ENCODE peak calls at places on chromosome 1, in six cellular contexts. R is brain microvascular endothelial cell, X is astrocyte of the spinal cord, C is HFF-Myc, U is fibroblast of the aortic adventitia, I is astrocyte. A is an unnamed sample.

GRCh38 chr1:234773936-234774677 is 164.1 kb upstream of the IRF2BP2 start:
- DNase-seq in C (no peak), X (no peak), I (no peak), U (no peak), R (no peak), A (no peak)

GRCh38 chr1:36115200-36115669 is 9.8 kb downstream of the COL8A2 start:
- DNase-seq in U (peak), C (peak), X (peak), R (peak), I (peak), A (peak)

GRCh38 chr1:89499320-89499719 is 25.3 kb upstream of the LRRC8B start:
- DNase-seq in C (no peak), R (no peak), U (no peak), X (peak), I (peak), A (no peak)

GRCh38 chr1:226671268-226671667 is 67.8 kb downstream of the ITPKB start:
- DNase-seq in U (no peak), X (no peak), I (no peak), R (no peak), C (no peak), A (no peak)

GRCh38 chr1:230393722-230394121 is 32.4 kb downstream of the PGBD5 start:
- DNase-seq in R (no peak), I (no peak), C (no peak), U (no peak), X (no peak), A (no peak)

GRCh38 chr1:40185951-40186864 is 25.0 kb downstream of the RLF start:
- DNase-seq in X (peak), R (peak), U (no peak), C (peak), I (peak), A (no peak)

GRCh38 chr1:159015440-159015909 is 5.8 kb downstream of the IFI16 start:
- DNase-seq in U (peak), X (peak), C (peak), R (peak), I (peak), A (peak)

GRCh38 chr1:7042322-7043231 is 257.3 kb downstream of the CAMTA1 start:
- DNase-seq in I (peak), X (peak), R (peak), U (peak), C (peak), A (peak)

GRCh38 chr1:77975386-77975785 is 3.5 kb downstream of the FUBP1 start:
- DNase-seq in U (peak), R (no peak), C (no peak), X (peak), I (peak), A (no peak)

GRCh38 chr1:61486783-61487505 is 238.0 kb downstream of the TM2D1 start:
- DNase-seq in I (no peak), R (no peak), C (no peak), U (no peak), X (no peak), A (no peak)

GRCh38 chr1:160996195-160996594 is 24.8 kb downstream of the F11R start:
- DNase-seq in C (no peak), R (peak), X (peak), U (peak), I (peak), A (no peak)

GRCh38 chr1:183330335-183330734 is 87.8 kb downstream of the NMNAT2 start:
- DNase-seq in R (no peak), I (no peak), X (no peak), U (no peak), C (no peak), A (no peak)

GRCh38 chr1:212010004-212010403 is 25.4 kb downstream of the INTS7 start:
- DNase-seq in I (no peak), X (no peak), C (no peak), R (no peak), U (no peak), A (no peak)
- H3K4me3 ChIP-seq in I (no peak), X (no peak), C (no peak), R (no peak), U (no peak), A (no peak)

GRCh38 chr1:208654241-208654640 is 410.1 kb upstream of the PLXNA2 start:
- DNase-seq in U (peak), C (no peak), X (peak), I (no peak), R (peak), A (peak)
- TF ChIP-seq CTCF in U (peak), C (peak), X (peak), I (peak), R (peak), A (peak)

GRCh38 chr1:152166966-152167365 is 7.9 kb upstream of the RPTN start:
- DNase-seq in R (no peak), X (no peak), U (no peak), I (no peak), C (no peak), A (no peak)
- H3K4me3 ChIP-seq in R (no peak), X (no peak), U (no peak), I (no peak), C (no peak), A (no peak)

GRCh38 chr1:116036255-116036654 is 59.9 kb downstream of the SLC22A15 start:
- DNase-seq in I (no peak), C (no peak), R (no peak), X (no peak), U (no peak), A (no peak)
- TF ChIP-seq CTCF in I (no peak), C (no peak), R (no peak), X (no peak), U (no peak), A (no peak)